ENCODE peak calls at places on chromosomes 3 and 15, in seven cellular contexts. P is HepG2, G is GM12891, O is K562, D is H1, H is SK-N-SH, R is GM12878. J is an unnamed sample.

GRCh38 chr3:152095472-152095871 is 173.3 kb upstream of the MBNL1 start:
- DNase-seq in P (no peak), G (no peak), O (no peak), D (no peak), H (no peak), R (no peak), J (no peak)

GRCh38 chr3:28575748-28576589 is 227.3 kb upstream of the AZI2 start:
- DNase-seq in P (no peak), G (no peak), O (no peak), D (no peak), H (peak), R (no peak), J (no peak)

GRCh38 chr3:139832998-139833397 is 102.0 kb upstream of the CLSTN2 start:
- DNase-seq in P (no peak), G (no peak), O (no peak), D (no peak), H (no peak), R (no peak), J (no peak)

GRCh38 chr3:15899438-15899837 is 101.7 kb upstream of the ANKRD28 start:
- DNase-seq in P (no peak), G (no peak), O (peak), D (no peak), H (no peak), R (no peak), J (no peak)

GRCh38 chr3:48962939-48963338 is 27.1 kb upstream of the P4HTM start:
- DNase-seq in P (no peak), G (no peak), O (no peak), D (no peak), H (no peak), R (no peak), J (no peak)

GRCh38 chr3:77887611-77888010 is 847.7 kb downstream of the ROBO2 start:
- DNase-seq in P (no peak), G (no peak), O (no peak), D (no peak), H (no peak), R (no peak), J (no peak)

GRCh38 chr3:42210731-42211130 is 55.3 kb downstream of the CCK start:
- DNase-seq in P (peak), G (no peak), O (no peak), D (no peak), H (no peak), R (no peak), J (no peak)

GRCh38 chr3:191262650-191263049 is 63.6 kb downstream of the OSTN start:
- DNase-seq in P (no peak), G (no peak), O (no peak), D (no peak), H (no peak), R (peak), J (no peak)

GRCh38 chr3:177596248-177596821 is 399.1 kb upstream of the TBL1XR1 start:
- DNase-seq in P (no peak), G (no peak), O (no peak), D (no peak), H (no peak), R (no peak), J (no peak)

GRCh38 chr15:95176794-95177577 is 945.6 kb downstream of the MCTP2 start:
- DNase-seq in P (no peak), G (no peak), O (peak), D (no peak), H (no peak), R (no peak), J (no peak)

GRCh38 chr3:150314248-150315027 is 93.7 kb upstream of the TSC22D2 start:
- DNase-seq in P (no peak), G (no peak), O (no peak), D (no peak), H (no peak), R (no peak), J (no peak)

GRCh38 chr15:87154771-87155170 is 1075.1 kb downstream of the AGBL1 start:
- DNase-seq in P (no peak), G (no peak), O (no peak), D (no peak), H (no peak), R (no peak), J (no peak)

GRCh38 chr15:85826756-85827515 is 32.2 kb upstream of the KLHL25 start:
- DNase-seq in P (no peak), G (no peak), O (no peak), D (no peak), H (no peak), R (no peak), J (no peak)

GRCh38 chr3:108552267-108553159 is 36.7 kb downstream of the CIP2A start:
- DNase-seq in P (peak), G (no peak), O (peak), D (no peak), H (peak), R (no peak), J (no peak)

GRCh38 chr15:30065025-30065801 is 17.5 kb upstream of the GOLGA8J start:
- DNase-seq in P (no peak), G (no peak), O (no peak), D (no peak), H (no peak), R (no peak), J (no peak)

GRCh38 chr3:66582721-66583141 is 81.9 kb upstream of the LRIG1 start:
- DNase-seq in P (no peak), G (peak), O (no peak), D (no peak), H (no peak), R (peak), J (peak)

GRCh38 chr3:8837172-8837571 is 67.8 kb upstream of the OXTR start:
- DNase-seq in P (no peak), G (no peak), O (no peak), D (no peak), H (no peak), R (no peak), J (no peak)

GRCh38 chr3:127403795-127404194 is 115.9 kb upstream of the PRR20G start:
- DNase-seq in P (no peak), G (no peak), O (no peak), D (no peak), H (no peak), R (no peak), J (no peak)

GRCh38 chr3:64502284-64502683 is 185.5 kb downstream of the ADAMTS9 start:
- DNase-seq in P (no peak), G (no peak), O (no peak), D (no peak), H (no peak), R (no peak), J (no peak)

GRCh38 chr3:45817788-45818523 is 21.6 kb upstream of the SLC6A20 start:
- DNase-seq in P (no peak), G (no peak), O (no peak), D (no peak), H (no peak), R (no peak), J (no peak)

GRCh38 chr3:17820704-17821103 is 78.3 kb upstream of the TBC1D5 start:
- DNase-seq in P (no peak), G (no peak), O (no peak), D (no peak), H (no peak), R (no peak), J (no peak)

GRCh38 chr3:31977736-31978135 is 3.3 kb downstream of the OSBPL10 start:
- DNase-seq in P (no peak), G (no peak), O (no peak), D (no peak), H (no peak), R (no peak), J (no peak)

GRCh38 chr3:65751123-65751700 is 287.5 kb downstream of the MAGI1 start:
- DNase-seq in P (peak), G (no peak), O (peak), D (peak), H (peak), R (no peak), J (no peak)

GRCh38 chr3:196406806-196407470 is 25.3 kb downstream of the UBXN7 start:
- DNase-seq in P (no peak), G (no peak), O (peak), D (no peak), H (peak), R (no peak), J (no peak)

GRCh38 chr15:96345560-96346389 is 15.3 kb downstream of the NR2F2 start:
- DNase-seq in P (peak), G (peak), O (no peak), D (no peak), H (peak), R (no peak), J (peak)

GRCh38 chr15:75943713-75944215 is 40.1 kb downstream of the FBXO22 start:
- DNase-seq in P (no peak), G (no peak), O (no peak), D (no peak), H (no peak), R (no peak), J (no peak)

GRCh38 chr3:136075816-136076215 is 110.3 kb downstream of the PPP2R3A start:
- DNase-seq in P (no peak), G (no peak), O (no peak), D (no peak), H (no peak), R (no peak), J (no peak)

GRCh38 chr3:112813723-112814171 is 32.9 kb downstream of the CD200R1L start:
- DNase-seq in P (no peak), G (peak), O (no peak), D (no peak), H (no peak), R (peak), J (no peak)

GRCh38 chr3:9226326-9226725 is 23.1 kb downstream of the SRGAP3 start:
- DNase-seq in P (no peak), G (no peak), O (no peak), D (no peak), H (no peak), R (no peak), J (no peak)

GRCh38 chr3:138197058-138197457 is 10.0 kb downstream of the ARMC8 start:
- DNase-seq in P (no peak), G (no peak), O (peak), D (no peak), H (no peak), R (no peak), J (no peak)

GRCh38 chr3:106446271-106446670 is 577.5 kb upstream of the CBLB start:
- DNase-seq in P (no peak), G (no peak), O (no peak), D (no peak), H (no peak), R (no peak), J (no peak)

GRCh38 chr3:77420316-77420715 is 380.4 kb downstream of the ROBO2 start:
- DNase-seq in P (no peak), G (no peak), O (no peak), D (no peak), H (no peak), R (no peak), J (no peak)

GRCh38 chr15:57259511-57260143 is 116.7 kb upstream of the CGNL1 start:
- DNase-seq in P (no peak), G (no peak), O (no peak), D (peak), H (peak), R (peak), J (no peak)

GRCh38 chr3:183576487-183577107 is 21.1 kb upstream of the KLHL6 start:
- DNase-seq in P (no peak), G (no peak), O (no peak), D (no peak), H (no peak), R (no peak), J (no peak)

DNA sequence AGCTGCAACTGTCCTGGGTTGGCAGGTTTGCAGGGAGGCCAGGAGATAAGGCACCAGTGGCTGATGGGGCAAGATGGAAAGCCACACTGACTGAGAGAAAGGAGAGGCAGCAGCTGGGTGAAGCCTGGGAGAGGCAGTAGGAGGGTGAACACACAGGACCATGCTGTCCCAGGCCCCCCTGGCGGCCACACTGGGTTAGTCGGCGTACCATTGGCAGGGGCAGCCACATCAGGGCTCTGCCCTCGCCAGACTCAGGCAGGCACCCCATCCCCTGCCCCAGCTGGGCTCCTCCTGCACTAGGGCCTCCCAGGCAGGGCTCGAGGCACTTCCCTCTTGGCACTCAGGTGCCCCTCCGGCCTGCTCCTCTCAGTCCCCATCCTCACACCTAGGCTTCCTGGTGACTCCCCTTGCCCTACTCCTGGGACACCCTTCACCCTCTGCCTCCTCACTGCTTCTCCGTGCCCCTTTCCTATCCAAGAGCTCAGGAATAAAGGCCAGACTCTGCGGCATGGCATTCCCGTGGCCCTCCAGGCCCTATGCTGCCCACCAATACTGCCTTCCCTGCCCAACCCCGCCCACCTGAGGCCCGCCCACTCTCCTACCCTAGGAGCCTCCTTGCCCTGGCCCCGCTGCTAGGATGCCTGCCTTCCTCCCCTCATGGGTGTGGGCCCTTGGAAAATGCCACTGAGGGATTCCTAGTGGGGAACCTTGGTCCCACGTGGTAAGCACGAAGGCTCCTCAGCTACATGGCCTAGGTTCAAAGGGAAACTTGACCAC is 28.8 kb upstream of the DUSP7 start:
- DNase-seq in P (no peak), G (no peak), O (no peak), D (no peak), H (peak), R (no peak), J (no peak)
- TF ChIP-seq TAF1 in P (no peak), G (no peak), O (no peak), D (no peak), H (no peak), R (no peak), J (no peak)

DNA sequence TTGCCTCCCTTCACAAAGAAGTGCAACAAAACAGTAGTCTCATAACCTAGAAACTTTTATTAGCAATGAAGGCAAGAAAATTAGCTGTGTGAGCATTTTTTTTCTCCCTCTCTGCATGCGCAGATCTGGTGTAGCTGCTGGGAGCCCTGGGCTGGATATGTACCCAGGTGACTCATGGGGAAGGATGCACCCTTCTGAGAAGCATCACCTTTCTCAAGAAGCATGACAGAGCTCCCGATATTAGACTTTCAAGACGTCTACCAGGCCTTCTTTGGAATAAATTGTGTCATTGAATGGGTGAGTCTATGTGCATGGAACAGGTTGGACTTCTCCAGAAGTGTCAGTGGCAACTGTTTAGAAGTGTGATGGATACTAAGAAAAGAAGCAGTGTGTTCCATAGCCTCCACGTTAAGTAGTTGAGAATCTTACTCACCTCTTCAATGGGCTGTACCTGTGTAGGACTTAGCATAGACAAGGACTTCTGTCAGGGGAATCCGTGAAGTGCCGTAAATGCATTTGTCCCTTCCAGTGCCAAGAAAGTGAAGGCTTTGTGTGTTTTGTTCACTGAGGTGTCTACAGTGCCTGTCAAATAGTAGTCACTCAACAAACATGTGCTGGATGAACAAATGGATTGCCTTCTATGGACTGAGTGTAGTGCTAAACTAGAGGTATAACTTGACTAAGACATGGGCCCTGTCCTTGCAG is 47.7 kb upstream of the RASGRP1 start:
- DNase-seq in P (no peak), G (no peak), O (no peak), D (no peak), H (no peak), R (no peak), J (no peak)
- TF ChIP-seq TAF1 in P (no peak), G (no peak), O (no peak), D (no peak), H (no peak), R (no peak), J (no peak)

GRCh38 chr3:188272481-188273372 is 118.8 kb downstream of the LPP start:
- DNase-seq in P (peak), G (no peak), O (no peak), D (no peak), H (no peak), R (no peak), J (no peak)
- TF ChIP-seq TAF1 in P (no peak), G (no peak), O (no peak), D (no peak), H (no peak), R (no peak), J (no peak)

GRCh38 chr3:155282416-155283091 is 10.9 kb downstream of the STRIT1 start:
- DNase-seq in P (peak), G (no peak), O (peak), D (no peak), H (no peak), R (no peak), J (no peak)
- TF ChIP-seq TAF1 in P (no peak), G (no peak), O (no peak), D (no peak), H (no peak), R (no peak), J (no peak)

DNA sequence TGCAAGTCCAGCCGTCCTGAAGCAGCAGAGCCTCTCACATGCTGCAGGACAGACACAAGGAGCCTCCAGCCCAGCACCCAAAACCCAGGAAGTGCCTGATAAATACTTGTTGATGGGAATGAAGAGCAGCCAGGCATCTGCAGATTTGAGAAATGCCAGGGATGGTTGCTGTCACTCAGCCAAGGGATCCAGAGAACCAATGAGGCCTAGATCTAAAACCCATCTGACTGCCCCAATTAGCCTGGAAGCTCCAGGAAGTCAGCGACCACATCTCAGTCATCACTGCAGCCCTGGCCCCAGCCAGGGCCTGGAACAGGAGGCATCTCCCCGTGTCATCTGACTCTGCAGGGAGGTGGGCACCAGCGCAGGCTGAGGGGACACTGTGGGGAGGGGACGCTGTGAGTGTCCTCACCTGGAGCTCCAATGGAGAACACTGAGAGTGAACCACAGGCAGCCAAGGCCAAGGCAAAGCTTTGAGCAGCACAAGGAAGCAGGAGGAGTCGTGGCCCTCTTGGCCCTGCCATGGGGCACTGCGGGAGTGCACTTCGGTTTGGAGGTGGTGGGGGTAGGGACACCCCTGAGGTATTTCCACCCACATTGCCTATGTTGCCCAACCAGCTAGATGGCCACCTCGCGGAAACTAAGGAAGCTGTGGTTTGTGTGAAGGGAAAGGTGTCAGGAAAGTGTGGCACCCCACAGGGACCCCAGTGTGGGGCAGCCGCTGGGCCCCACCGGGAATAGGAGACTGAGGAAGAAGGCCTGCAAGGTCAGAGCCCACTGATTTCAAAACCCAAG is 229.5 kb downstream of the VPS13C start:
- DNase-seq in P (no peak), G (no peak), O (no peak), D (no peak), H (peak), R (no peak), J (no peak)
- TF ChIP-seq TAF1 in P (no peak), G (no peak), O (no peak), D (no peak), H (no peak), R (no peak), J (no peak)

DNA sequence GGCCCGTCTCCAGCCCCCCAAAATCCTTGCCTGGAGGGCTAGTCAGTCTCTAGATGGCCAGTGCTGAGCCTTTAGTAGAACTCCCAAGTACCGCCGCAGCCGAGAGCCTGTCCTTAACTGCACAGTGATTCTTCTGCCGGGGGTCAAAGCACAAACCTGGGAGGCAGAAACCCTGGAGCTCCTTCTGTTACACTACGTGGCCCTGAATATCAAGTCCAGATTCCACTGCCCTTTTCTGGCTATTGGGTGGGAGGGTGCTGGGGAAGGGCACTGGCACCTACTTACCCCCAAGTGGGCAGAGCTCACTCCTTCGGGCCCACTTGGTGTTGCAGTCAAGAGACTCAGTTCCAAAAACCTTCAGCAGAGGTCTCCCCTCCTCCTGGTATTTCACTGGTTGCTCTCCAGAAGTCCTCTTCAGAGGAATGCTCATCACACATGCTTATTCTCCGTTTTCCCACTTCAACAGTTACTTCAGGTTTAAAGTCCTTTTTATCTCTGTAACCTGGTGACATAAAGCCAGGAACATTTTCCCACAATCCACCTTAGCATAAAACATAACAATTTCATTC is 10.8 kb downstream of the PDHB start:
- DNase-seq in P (peak), G (no peak), O (no peak), D (no peak), H (no peak), R (no peak), J (no peak)
- TF ChIP-seq TAF1 in P (no peak), G (no peak), O (no peak), D (no peak), H (no peak), R (no peak), J (no peak)

DNA sequence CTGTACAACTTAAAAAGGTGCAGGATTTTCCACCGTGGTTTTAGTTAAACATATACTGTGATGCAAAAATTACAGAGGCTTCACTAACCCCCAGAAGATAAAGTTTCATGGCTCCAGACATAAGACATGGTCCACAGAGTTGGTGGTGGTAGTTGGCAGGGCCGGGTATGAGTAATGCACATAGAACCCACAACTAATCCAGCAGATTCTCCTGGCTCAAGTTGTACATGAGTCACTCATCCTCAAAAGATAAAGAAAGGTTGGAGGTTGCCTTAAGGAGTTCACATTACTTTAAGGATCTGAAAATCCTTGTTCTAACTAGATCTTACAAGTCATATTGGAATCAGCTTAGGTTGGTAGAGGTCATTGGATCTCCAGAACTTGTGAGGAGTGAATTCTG is 98.3 kb upstream of the ZBTB20 start:
- DNase-seq in P (no peak), G (no peak), O (peak), D (no peak), H (no peak), R (no peak), J (no peak)
- TF ChIP-seq TAF1 in P (no peak), G (no peak), O (no peak), D (no peak), H (peak), R (no peak), J (no peak)

J was measured in GM12892.